ENCODE peak calls at places on chromosomes 11 and 22, in five cellular contexts. M is NCI-H1417, W is progenitor cell of endocrine pancreas, H is OCI-LY7, A is H7. F is an unnamed sample.

GRCh38 chr22:44668886-44669724 is 32.9 kb upstream of the PRR5 start:
- DNase-seq in M (no peak), W (no peak), H (no peak), A (peak; percentile 64), F (no peak)

GRCh38 chr22:24105018-24105360 is 76.3 kb upstream of the SUSD2 start:
- DNase-seq in M (no peak), W (no peak), H (no peak), A (no peak), F (no peak)

GRCh38 chr11:26834601-26835000 is 112.7 kb upstream of the SLC5A12 start:
- DNase-seq in M (no peak), W (no peak), H (no peak), A (no peak), F (no peak)

GRCh38 chr11:11313426-11313825 is 39.6 kb downstream of the CSNK2A3 start:
- DNase-seq in M (no peak), W (no peak), H (no peak), A (no peak), F (no peak)

GRCh38 chr11:6864436-6864835 is 1.6 kb downstream of the OR10A2 start:
- DNase-seq in M (no peak), W (no peak), H (no peak), A (no peak), F (no peak)

GRCh38 chr22:42817556-42817955 is 39.5 kb downstream of the ARFGAP3 start:
- DNase-seq in M (no peak), W (no peak), H (no peak), A (no peak), F (no peak)

GRCh38 chr11:2444301-2445106 is at the start of the genes KCNQ1 and TRPM5:
- DNase-seq in M (no peak), W (peak; percentile 64), H (peak; percentile 69), A (peak; percentile 100), F (no peak)

GRCh38 chr11:125338886-125339811 is 156.9 kb downstream of the FEZ1 start:
- DNase-seq in M (no peak), W (no peak), H (no peak), A (no peak), F (no peak)

GRCh38 chr11:20991471-20991870 is 322.1 kb downstream of the NELL1 start:
- DNase-seq in M (no peak), W (no peak), H (no peak), A (no peak), F (no peak)

GRCh38 chr11:118126082-118126838 is 26.4 kb downstream of the SCN4B start:
- DNase-seq in M (peak; percentile 6), W (no peak), H (no peak), A (no peak), F (no peak)

GRCh38 chr11:40280161-40281054 is 1179.0 kb downstream of the LRRC4C start:
- DNase-seq in M (no peak), W (no peak), H (no peak), A (no peak), F (no peak)

GRCh38 chr11:28701760-28702449 is 593.7 kb downstream of the METTL15 start:
- DNase-seq in M (no peak), W (no peak), H (no peak), A (no peak), F (no peak)

GRCh38 chr11:19683141-19683805 is 29.4 kb upstream of the NAV2 start:
- DNase-seq in M (no peak), W (no peak), H (no peak), A (no peak), F (no peak)

F was measured in NCI-H2081.